ENCODE peak calls at places on chromosomes 13 and 19, in eight cellular contexts. One of them, this sample, is unnamed.

GRCh38 chr19:47157455-47158321 is 27.1 kb downstream of the SAE1 start:
- DNase-seq in activated CD4-positive, alpha-beta memory T cell treated with anti-CD3 and anti-CD28 coated beads for 36 hours: peak; percentile 49
- DNase-seq in GM03348: peak; percentile 44
- DNase-seq in DMS153: no peak
- DNase-seq in coronary artery: no peak
- DNase-seq in ACHN: peak; percentile 22
- DNase-seq in T-helper 17 cell: peak; percentile 15
- DNase-seq in sciatic nerve: no peak
- DNase-seq in this sample: no peak

GRCh38 chr19:17260842-17261325 is 3.7 kb downstream of the USHBP1 start:
- DNase-seq in DMS153: peak; percentile 82
- DNase-seq in T-helper 17 cell: peak; percentile 76
- DNase-seq in sciatic nerve: peak; percentile 88
- DNase-seq in coronary artery: no peak
- DNase-seq in activated CD4-positive, alpha-beta memory T cell treated with anti-CD3 and anti-CD28 coated beads for 36 hours: peak; percentile 95
- DNase-seq in ACHN: peak; percentile 81
- DNase-seq in GM03348: peak; percentile 87
- DNase-seq in this sample: peak; percentile 94

GRCh38 chr13:39329182-39329639 is 273.8 kb downstream of the LHFPL6 start:
- DNase-seq in ACHN: no peak
- DNase-seq in DMS153: no peak
- DNase-seq in sciatic nerve: no peak
- DNase-seq in GM03348: no peak
- DNase-seq in activated CD4-positive, alpha-beta memory T cell treated with anti-CD3 and anti-CD28 coated beads for 36 hours: no peak
- DNase-seq in T-helper 17 cell: no peak
- DNase-seq in coronary artery: no peak
- DNase-seq in this sample: no peak

GRCh38 chr19:42555801-42556200 is 27.5 kb upstream of the CEACAM1 start:
- DNase-seq in ACHN: no peak
- DNase-seq in GM03348: no peak
- DNase-seq in sciatic nerve: no peak
- DNase-seq in activated CD4-positive, alpha-beta memory T cell treated with anti-CD3 and anti-CD28 coated beads for 36 hours: no peak
- DNase-seq in coronary artery: no peak
- DNase-seq in DMS153: no peak
- DNase-seq in T-helper 17 cell: no peak
- DNase-seq in this sample: peak; percentile 71

GRCh38 chr13:80251403-80251802 is 89.5 kb downstream of the SPRY2 start:
- DNase-seq in ACHN: no peak
- DNase-seq in GM03348: no peak
- DNase-seq in coronary artery: no peak
- DNase-seq in T-helper 17 cell: no peak
- DNase-seq in sciatic nerve: no peak
- DNase-seq in activated CD4-positive, alpha-beta memory T cell treated with anti-CD3 and anti-CD28 coated beads for 36 hours: no peak
- DNase-seq in DMS153: peak; percentile 45
- DNase-seq in this sample: no peak

GRCh38 chr13:87680298-87680697 is 9.1 kb downstream of the SLITRK5 start:
- DNase-seq in T-helper 17 cell: no peak
- DNase-seq in DMS153: peak; percentile 36
- DNase-seq in GM03348: no peak
- DNase-seq in ACHN: peak; percentile 56
- DNase-seq in sciatic nerve: no peak
- DNase-seq in activated CD4-positive, alpha-beta memory T cell treated with anti-CD3 and anti-CD28 coated beads for 36 hours: no peak
- DNase-seq in coronary artery: no peak
- DNase-seq in this sample: no peak

GRCh38 chr19:51271015-51271600 is 20.2 kb downstream of the SIGLECL1 start:
- DNase-seq in DMS153: no peak
- DNase-seq in activated CD4-positive, alpha-beta memory T cell treated with anti-CD3 and anti-CD28 coated beads for 36 hours: no peak
- DNase-seq in T-helper 17 cell: no peak
- DNase-seq in sciatic nerve: no peak
- DNase-seq in GM03348: no peak
- DNase-seq in coronary artery: peak; percentile 47
- DNase-seq in ACHN: no peak
- DNase-seq in this sample: peak; percentile 76

GRCh38 chr13:99900960-99901359 is 70.6 kb downstream of the ZIC5 start:
- DNase-seq in T-helper 17 cell: no peak
- DNase-seq in GM03348: no peak
- DNase-seq in ACHN: no peak
- DNase-seq in sciatic nerve: no peak
- DNase-seq in coronary artery: no peak
- DNase-seq in activated CD4-positive, alpha-beta memory T cell treated with anti-CD3 and anti-CD28 coated beads for 36 hours: no peak
- DNase-seq in DMS153: no peak
- DNase-seq in this sample: no peak

GRCh38 chr19:11736696-11737095 is 2.0 kb downstream of the ZNF823 start:
- DNase-seq in GM03348: peak; percentile 73
- DNase-seq in ACHN: no peak
- DNase-seq in T-helper 17 cell: no peak
- DNase-seq in activated CD4-positive, alpha-beta memory T cell treated with anti-CD3 and anti-CD28 coated beads for 36 hours: peak; percentile 22
- DNase-seq in sciatic nerve: no peak
- DNase-seq in coronary artery: peak; percentile 74
- DNase-seq in DMS153: no peak
- DNase-seq in this sample: no peak